ENCODE peak calls at places on chromosomes 4 and X, in seven cellular contexts. O is HepG2, Y is IMR-90, I is ovary, T is sigmoid colon, U is tibial nerve, N is spleen. F is an unnamed sample.

GRCh38 chrX:114985967-114986592 is 31.3 kb downstream of the IL13RA2 start:
- DNase-seq in O (no peak), I (no peak), T (no peak), Y (no peak), N (no peak), U (no peak), F (no peak)

GRCh38 chr4:23485793-23486192 is 404.1 kb downstream of the PPARGC1A start:
- DNase-seq in Y (no peak), O (no peak), I (no peak), N (no peak), T (no peak), U (no peak), F (no peak)

GRCh38 chr4:1408418-1408817 is 2.2 kb upstream of the NKX1-1 start:
- DNase-seq in O (no peak), I (no peak), T (peak; percentile 46), N (no peak), U (no peak), Y (no peak), F (peak; percentile 75)

GRCh38 chrX:45743081-45743533 is 542.4 kb upstream of the DIPK2B start:
- DNase-seq in O (peak; percentile 12), U (no peak), Y (peak; percentile 75), I (no peak), T (no peak), N (no peak), F (no peak)

GRCh38 chr4:84258905-84259830 is 239.9 kb downstream of the NKX6-1 start:
- DNase-seq in I (no peak), U (no peak), T (no peak), Y (peak; percentile 32), N (no peak), O (peak; percentile 11), F (no peak)

GRCh38 chrX:109918753-109919152 is 84.2 kb upstream of the TMEM164 start:
- DNase-seq in O (no peak), Y (peak; percentile 2), U (no peak), T (no peak), N (no peak), I (no peak), F (no peak)

GRCh38 chrX:153880440-153880815 is 5.5 kb downstream of the L1CAM start:
- DNase-seq in N (peak; percentile 44), Y (no peak), T (no peak), I (no peak), U (no peak), O (no peak), F (no peak)

GRCh38 chrX:41923925-41924693 is 755 bp upstream of the CASK start:
- DNase-seq in Y (peak; percentile 26), N (peak; percentile 51), T (no peak), I (no peak), O (no peak), U (no peak), F (no peak)

GRCh38 chrX:3518870-3519269 is 172.4 kb upstream of the MXRA5 start:
- DNase-seq in T (peak; percentile 66), I (no peak), U (no peak), O (peak; percentile 2), N (no peak), Y (peak; percentile 92), F (no peak)

GRCh38 chr4:6349896-6350295 is 80.2 kb downstream of the WFS1 start:
- DNase-seq in Y (peak; percentile 10), U (no peak), T (no peak), O (no peak), N (no peak), I (no peak), F (no peak)

GRCh38 chr4:6351246-6352000 is 81.8 kb downstream of the WFS1 start:
- DNase-seq in U (no peak), N (no peak), I (no peak), Y (no peak), T (no peak), O (no peak), F (no peak)

GRCh38 chr4:6348408-6348807 is 78.8 kb downstream of the WFS1 start:
- DNase-seq in N (no peak), T (no peak), Y (no peak), O (no peak), U (no peak), I (no peak), F (no peak)

GRCh38 chr4:6352031-6352763 is 82.5 kb downstream of the WFS1 start:
- DNase-seq in N (no peak), Y (no peak), O (no peak), I (no peak), T (no peak), U (no peak), F (no peak)

DNA sequence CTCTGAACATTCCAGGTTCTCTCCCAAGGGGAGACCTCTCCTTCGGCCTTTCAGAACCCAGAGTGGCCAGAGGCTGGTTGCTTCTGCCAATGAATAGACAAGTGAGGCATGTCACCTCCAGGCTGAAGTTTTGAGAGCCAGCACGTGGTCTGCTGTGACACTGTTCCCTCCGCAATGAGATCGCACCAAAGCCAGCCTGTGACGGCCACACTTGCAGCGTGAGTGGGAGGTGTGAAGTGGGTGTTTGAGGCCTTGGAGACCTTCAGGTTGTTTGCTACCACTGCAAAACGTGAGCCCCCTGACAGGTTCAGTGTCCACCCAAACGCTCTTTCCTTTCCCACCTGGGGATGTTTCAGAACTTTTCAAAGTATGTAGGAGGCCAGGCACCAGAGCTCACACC is 81.0 kb downstream of the WFS1 start:
- DNase-seq in N (no peak), Y (no peak), T (no peak), U (no peak), I (no peak), O (no peak), F (no peak)
- H3K4me3 ChIP-seq in N (no peak overlapping the region), Y (no peak overlapping the region), T (no peak overlapping the region), U (no peak overlapping the region), I (no peak overlapping the region), O (no peak overlapping the region), F (no peak overlapping the region)

DNA sequence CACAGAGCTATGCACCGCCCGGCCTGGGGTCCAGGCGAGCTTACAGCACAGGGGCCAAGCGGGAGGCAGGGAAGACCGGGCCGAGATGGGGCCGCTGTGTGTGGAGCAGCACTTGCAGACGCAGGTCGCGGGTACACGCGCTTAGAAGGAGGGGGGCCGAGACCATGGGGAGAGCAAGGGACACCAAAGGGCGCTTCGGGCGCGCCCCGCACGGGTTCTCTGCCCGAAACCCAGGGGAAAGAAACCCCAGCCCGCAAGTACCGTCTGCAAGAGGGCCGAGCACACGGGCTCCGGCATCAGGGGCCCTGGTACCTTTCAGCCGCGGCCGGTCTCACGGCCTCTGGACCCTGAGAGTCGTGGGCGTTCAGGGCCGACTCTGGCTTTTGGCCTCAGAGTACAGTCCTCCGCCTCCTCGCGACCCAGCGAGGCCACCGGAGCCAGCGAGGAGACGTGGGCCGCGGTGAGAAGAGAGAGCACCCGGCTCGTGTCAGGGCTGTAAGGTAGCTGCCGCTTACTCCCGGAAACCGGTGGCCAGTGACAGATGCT is 337 bp downstream of the EOLA2 start:
- DNase-seq in Y (peak; percentile 0), O (no peak), U (no peak), T (peak; percentile 71), I (no peak), N (peak; percentile 92), F (no peak)
- TF ChIP-seq POLR2A in Y (peak; percentile 89), O (peak; percentile 67), U (no peak), T (peak; percentile 34), I (no peak), N (no peak), F (no peak)

GRCh38 chr4:76256032-76256431 is 4.5 kb downstream of the FAM47E start:
- DNase-seq in Y (no peak), O (no peak), N (no peak), I (no peak), U (no peak), T (no peak), F (no peak)

GRCh38 chr4:76250962-76251361 is 559 bp upstream of the FAM47E start:
- DNase-seq in O (no peak), Y (no peak), N (no peak), T (no peak), U (no peak), I (no peak), F (no peak)

GRCh38 chr4:76252271-76252653 is 741 bp downstream of the FAM47E start:
- DNase-seq in O (no peak), I (no peak), Y (no peak), T (no peak), U (no peak), N (no peak), F (no peak)

GRCh38 chr4:76253511-76253910 is 2.0 kb downstream of the FAM47E start:
- DNase-seq in U (no peak), O (no peak), Y (no peak), T (no peak), I (no peak), N (no peak), F (no peak)

DNA sequence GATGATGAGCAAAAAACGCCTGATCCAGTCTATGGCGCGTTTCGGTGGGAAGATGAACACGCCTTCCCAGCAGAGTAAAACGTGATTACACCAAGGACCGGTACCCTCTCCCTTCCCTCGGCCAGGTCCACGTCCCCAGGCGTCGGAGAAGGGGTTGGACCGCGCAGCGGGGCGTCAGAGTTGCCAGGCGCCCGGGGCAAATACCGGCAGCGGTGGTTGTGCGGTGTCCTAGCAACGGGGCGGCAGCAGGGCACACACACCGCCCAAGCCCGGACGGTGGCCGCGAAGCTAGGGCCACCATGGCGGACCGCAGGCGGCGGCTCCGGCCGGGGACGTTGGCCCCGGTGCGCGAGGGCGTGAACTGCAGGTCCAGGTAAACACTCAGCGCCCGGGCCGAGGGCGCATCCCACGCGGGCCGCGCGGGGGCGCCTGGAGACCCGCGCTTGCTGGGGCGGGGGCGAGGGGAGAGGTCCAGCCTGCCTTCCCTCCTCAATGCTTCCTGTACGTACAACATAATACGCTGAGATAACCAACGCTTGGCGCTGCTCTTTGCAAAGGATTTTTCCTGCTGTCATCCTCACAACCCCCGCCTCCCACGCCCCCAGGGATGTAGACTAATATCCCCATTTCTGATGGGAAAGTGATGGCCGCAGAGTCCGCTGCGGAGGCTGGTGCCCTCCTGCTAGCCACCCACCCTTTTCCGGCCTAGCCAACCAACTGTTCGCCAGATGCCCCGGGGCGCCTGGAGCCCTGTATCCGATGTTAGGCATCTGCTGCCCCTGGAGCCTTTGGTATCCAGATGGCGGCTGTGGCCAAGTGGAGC is at the start of gene FAM47E:
- DNase-seq in T (peak; percentile 88), Y (peak; percentile 6), U (no peak), N (peak; percentile 90), O (peak; percentile 57), I (peak; percentile 71), F (peak; percentile 92)
- TF ChIP-seq CTCF in T (peak; percentile 37), Y (peak; percentile 12), U (no peak), N (peak; percentile 29), O (peak; percentile 85), I (peak; percentile 27), F (no peak)

DNA sequence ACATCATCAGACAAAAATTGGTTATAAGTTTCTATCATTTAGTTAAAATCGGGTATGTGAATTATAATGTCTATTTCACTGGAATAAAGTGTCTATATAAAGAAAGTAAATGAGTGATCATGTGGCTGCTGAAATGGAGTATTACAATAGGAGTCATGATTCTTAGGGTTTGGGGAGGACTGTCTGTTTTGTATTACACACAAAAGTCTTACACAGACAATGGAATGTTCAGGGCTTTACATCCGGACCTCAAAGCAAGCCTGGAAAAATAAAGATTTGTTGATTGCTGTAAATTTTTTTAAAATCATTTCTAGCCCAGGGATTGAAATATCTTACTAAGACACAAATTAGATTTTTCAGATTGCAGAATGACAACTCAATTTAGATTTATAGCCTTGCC is 1323.6 kb downstream of the C4orf33 start:
- DNase-seq in U (no peak), O (no peak), Y (no peak), T (no peak), I (no peak), N (no peak), F (no peak)
- H3K4me3 ChIP-seq in U (no peak overlapping the region), O (no peak overlapping the region), Y (no peak overlapping the region), T (no peak overlapping the region), I (no peak overlapping the region), N (no peak overlapping the region), F (no peak overlapping the region)

GRCh38 chrX:70433848-70434351 is 10.7 kb upstream of the DLG3 start:
- DNase-seq in T (peak; percentile 85), I (peak; percentile 75), O (peak; percentile 54), Y (peak; percentile 31), U (peak; percentile 20), N (peak; percentile 93), F (no peak)
- TF ChIP-seq POLR2A in T (no peak), I (no peak), O (no peak), Y (no peak), U (no peak), N (no peak), F (no peak)